ENCODE peak calls at places on chromosomes 13 and 19, in five cellular contexts. X, Y, L, I and D are unnamed samples.

GRCh38 chr19:57317503-57317902 is 2.8 kb upstream of the ZNF543 start:
- DNase-seq in Y (no peak), L (no peak), I (no peak), X (no peak), D (no peak)

GRCh38 chr13:77265336-77265735 is 61.6 kb downstream of the MYCBP2 start:
- DNase-seq in X (no peak), Y (no peak), L (no peak), I (no peak), D (no peak)

GRCh38 chr19:40519352-40520322 is 52.8 kb downstream of the SPTBN4 start:
- DNase-seq in X (no peak), L (no peak), Y (peak), I (no peak), D (no peak)

GRCh38 chr19:17718988-17719711 is at the start of gene MAP1S:
- DNase-seq in X (peak), Y (peak), I (peak), L (no peak), D (no peak)

GRCh38 chr19:3822683-3823344 is 36.6 kb upstream of the MATK start:
- DNase-seq in L (no peak), I (no peak), Y (no peak), X (no peak), D (no peak)

GRCh38 chr19:7732045-7732444 is at the start of gene CLEC4G:
- DNase-seq in Y (no peak), X (no peak), L (no peak), I (no peak), D (no peak)

GRCh38 chr19:9828551-9829063 is 889 bp downstream of the UBL5 start:
- DNase-seq in I (no peak), L (no peak), Y (no peak), X (no peak), D (no peak)

GRCh38 chr13:114032121-114032799 is 58.4 kb upstream of the C13orf46 start:
- DNase-seq in X (no peak), L (no peak), Y (no peak), I (no peak), D (peak)

GRCh38 chr13:28558567-28558966 is 63.6 kb upstream of the FLT1 start:
- DNase-seq in X (no peak), Y (no peak), L (no peak), I (peak), D (peak)

GRCh38 chr13:94196426-94196825 is 283.1 kb downstream of the DCT start:
- DNase-seq in L (no peak), X (no peak), Y (no peak), I (no peak), D (peak)

GRCh38 chr13:50228527-50228926 is 213.3 kb downstream of the KCNRG start:
- DNase-seq in Y (no peak), X (no peak), L (no peak), I (no peak), D (no peak)

GRCh38 chr13:33531484-33531883 is 245.9 kb upstream of the STARD13 start:
- DNase-seq in I (no peak), Y (no peak), L (no peak), X (no peak), D (no peak)

GRCh38 chr19:18477042-18477760 is 39.3 kb upstream of the ISYNA1 start:
- DNase-seq in Y (no peak), L (no peak), X (no peak), I (no peak), D (no peak)